ENCODE peak calls at places on chromosomes 3 and 15, in eight cellular contexts. S is NCI-H1105; V is heart right ventricle; A is iPS-NIHi11; E is hypothalamus; I is aorta; G is activated CD4-positive, alpha-beta T cell treated with anti-CD3 and anti-CD28 coated beads for 48 hours; H is NCI-H748 treated with DMSO at 0.1 percent for 48 hours. X is an unnamed sample.

GRCh38 chr3:69313251-69313650 is 72.6 kb downstream of the FRMD4B start:
- DNase-seq in E (no peak), S (no peak), V (no peak), G (no peak), A (no peak), H (no peak), I (no peak), X (no peak)

GRCh38 chr3:55880357-55880756 is 393.3 kb upstream of the WNT5A start:
- DNase-seq in I (no peak), V (no peak), G (no peak), A (no peak), H (no peak), E (no peak), S (no peak), X (no peak)

GRCh38 chr3:104909721-104910120 is 457.0 kb upstream of the ALCAM start:
- DNase-seq in V (no peak), H (no peak), I (no peak), G (no peak), S (no peak), A (no peak), E (no peak), X (no peak)

GRCh38 chr3:54223063-54223462 is 100.7 kb downstream of the CACNA2D3 start:
- DNase-seq in S (no peak), H (peak), A (no peak), G (no peak), E (no peak), V (no peak), I (no peak), X (no peak)

GRCh38 chr3:20622304-20622703 is 436.3 kb upstream of the SGO1 start:
- DNase-seq in I (no peak), G (no peak), H (no peak), S (no peak), V (no peak), A (no peak), E (no peak), X (no peak)

GRCh38 chr15:58457466-58457965 is 25.7 kb downstream of the LIPC start:
- DNase-seq in G (peak), A (no peak), E (no peak), S (no peak), H (no peak), I (no peak), V (no peak), X (no peak)

GRCh38 chr3:23221136-23221535 is 18.0 kb downstream of the UBE2E2 start:
- DNase-seq in A (no peak), H (no peak), I (no peak), G (no peak), E (no peak), S (no peak), V (no peak), X (no peak)

GRCh38 chr15:98583758-98584157 is 64.6 kb upstream of the IGF1R start:
- DNase-seq in S (no peak), A (no peak), H (no peak), G (no peak), V (no peak), I (no peak), E (no peak), X (no peak)

GRCh38 chr3:124860599-124860998 is 26.6 kb downstream of the ITGB5 start:
- DNase-seq in I (peak), E (no peak), V (peak), G (no peak), H (no peak), A (peak), S (no peak), X (peak)

GRCh38 chr15:68279779-68280745 is 2.5 kb downstream of the FEM1B start:
- DNase-seq in V (no peak), G (no peak), S (no peak), H (no peak), A (no peak), E (no peak), I (no peak), X (no peak)

GRCh38 chr3:120177907-120178306 is 83.7 kb upstream of the GSK3B start:
- DNase-seq in E (no peak), S (no peak), H (no peak), A (peak), I (no peak), G (no peak), V (no peak), X (no peak)

GRCh38 chr3:138879541-138880380 is 45.0 kb upstream of the PIK3CB start:
- DNase-seq in G (no peak), H (no peak), A (no peak), E (no peak), V (no peak), S (no peak), I (no peak), X (no peak)

GRCh38 chr15:31555022-31555421 is 228.4 kb downstream of the KLF13 start:
- DNase-seq in V (no peak), G (no peak), E (no peak), S (no peak), A (no peak), H (no peak), I (no peak), X (no peak)

GRCh38 chr3:129888739-129889138 is 4.8 kb downstream of the TMCC1 start:
- DNase-seq in H (no peak), I (no peak), G (no peak), V (no peak), S (no peak), E (no peak), A (no peak), X (no peak)

GRCh38 chr15:35271371-35272043 is 186.4 kb upstream of the NANOGP8 start:
- DNase-seq in A (no peak), S (no peak), I (no peak), V (no peak), H (no peak), E (no peak), G (no peak), X (no peak)

X was measured in NCI-H446 treated with DMSO at 0.1 percent for 48 hours.